ENCODE peak calls at places on chromosomes 5 and 9, in four cellular contexts. C is MCF 10A; J is stimulated activated CD4-positive, alpha-beta T cell treated with anti-CD3 and anti-CD28 coated beads, Interleukin-12 subunit alpha, Interleukin-12 subunit beta, amount 100 ng/mL, for 24 hours; V is lower lobe of right lung. X is an unnamed sample.

GRCh38 chr5:34674226-34674625 is 18.1 kb downstream of the RAI14 start:
- DNase-seq in V (no peak), C (peak; percentile 50), J (no peak), X (no peak)

GRCh38 chr9:126965541-126966428 is 51.2 kb downstream of the RALGPS1 start:
- DNase-seq in J (no peak), V (no peak), C (peak; percentile 63), X (peak; percentile 17)

GRCh38 chr9:127077658-127077975 is 44.8 kb downstream of the ANGPTL2 start:
- DNase-seq in C (no peak), J (no peak), V (no peak), X (no peak)

GRCh38 chr9:128011071-128011817 is 30.5 kb upstream of the EEIG1 start:
- DNase-seq in J (no peak), C (no peak), V (peak; percentile 54), X (no peak)

GRCh38 chr5:102583663-102584062 is 84.9 kb upstream of the SLCO6A1 start:
- DNase-seq in V (no peak), C (peak; percentile 35), J (no peak), X (peak; percentile 29)

GRCh38 chr5:151475378-151475777 is 28.0 kb downstream of the SLC36A1 start:
- DNase-seq in V (no peak), C (no peak), J (no peak), X (no peak)

GRCh38 chr5:18395126-18396110 is 761.2 kb downstream of the TAF11L14 start:
- DNase-seq in J (no peak), C (no peak), V (no peak), X (no peak)

GRCh38 chr5:150209020-150209635 is 19.3 kb downstream of the SLC6A7 start:
- DNase-seq in V (peak; percentile 62), J (no peak), C (peak; percentile 83), X (no peak)

GRCh38 chr5:61277781-61278180 is 54.3 kb upstream of the ZSWIM6 start:
- DNase-seq in C (peak; percentile 87), V (peak; percentile 74), J (no peak), X (no peak)

GRCh38 chr9:86644315-86645034 is 290.3 kb upstream of the TUT7 start:
- DNase-seq in C (no peak), V (no peak), J (no peak), X (no peak)

GRCh38 chr5:979100-979817 is 29.3 kb upstream of the NKD2 start:
- DNase-seq in C (no peak), V (no peak), J (no peak), X (no peak)

GRCh38 chr5:553874-554273 is 29.6 kb upstream of the SLC9A3 start:
- DNase-seq in V (no peak), C (peak; percentile 2), J (no peak), X (no peak)

GRCh38 chr5:68962632-68963484 is 131.0 kb upstream of the SLC30A5 start:
- DNase-seq in J (no peak), V (no peak), C (peak; percentile 73), X (peak; percentile 35)

GRCh38 chr5:145768863-145769262 is 66.3 kb downstream of the PRELID2 start:
- DNase-seq in V (no peak), J (no peak), C (no peak), X (no peak)

GRCh38 chr5:67287795-67288194 is 91.2 kb upstream of the CD180 start:
- DNase-seq in C (peak; percentile 36), J (no peak), V (no peak), X (no peak)

GRCh38 chr5:123543438-123543837 is 31.5 kb downstream of the CSNK1G3 start:
- DNase-seq in C (peak; percentile 31), J (no peak), V (no peak), X (no peak)

GRCh38 chr5:112310746-112311145 is 108.3 kb downstream of the EPB41L4A start:
- DNase-seq in V (no peak), C (no peak), J (no peak), X (no peak)

GRCh38 chr5:127801751-127802476 is 98.7 kb downstream of the CCDC192 start:
- DNase-seq in C (no peak), V (no peak), J (no peak), X (no peak)

GRCh38 chr5:134637106-134637721 is 4.6 kb upstream of the SAR1B start:
- DNase-seq in J (no peak), C (no peak), V (no peak), X (no peak)

GRCh38 chr9:31445960-31446359 is 938.5 kb upstream of the ACO1 start:
- DNase-seq in V (no peak), C (no peak), J (no peak), X (no peak)

GRCh38 chr9:134373269-134373668 is 47.0 kb downstream of the RXRA start:
- DNase-seq in J (no peak), C (peak; percentile 92), V (no peak), X (no peak)

GRCh38 chr5:98108497-98108896 is 665.0 kb upstream of the RGMB start:
- DNase-seq in J (no peak), C (peak; percentile 54), V (no peak), X (no peak)

GRCh38 chr5:64869419-64869818 is 100.7 kb downstream of the CWC27 start:
- DNase-seq in C (peak; percentile 45), J (no peak), V (no peak), X (no peak)

GRCh38 chr5:20678814-20679298 is 690.9 kb upstream of the CDH18 start:
- DNase-seq in J (no peak), V (no peak), C (peak; percentile 95), X (no peak)